ENCODE peak calls at places on chromosomes 7 and 10, in four cellular contexts. A is naive thymus-derived CD4-positive, alpha-beta T cell; P is WERI-Rb-1; H is GM23248. V is an unnamed sample.

GRCh38 chr10:22624289-22624738 is 90.1 kb downstream of the PIP4K2A start:
- DNase-seq in H (peak; percentile 84), P (no peak), A (no peak), V (no peak)

GRCh38 chr10:87973635-87974034 is 110.2 kb downstream of the PTEN start:
- DNase-seq in P (no peak), A (no peak), H (peak; percentile 39), V (no peak)

GRCh38 chr10:113578766-113579165 is 25.9 kb downstream of the HABP2 start:
- DNase-seq in H (no peak), A (no peak), P (no peak), V (no peak)

GRCh38 chr10:52740913-52741675 is 31.5 kb downstream of the MBL2 start:
- DNase-seq in H (peak; percentile 37), P (peak; percentile 28), A (no peak), V (no peak)

GRCh38 chr10:30027057-30028005 is 32.1 kb downstream of the JCAD start:
- DNase-seq in A (peak; percentile 63), P (no peak), H (no peak), V (peak; percentile 77)

GRCh38 chr10:124222298-124223000 is 129.1 kb upstream of the CHST15 start:
- DNase-seq in P (no peak), A (no peak), H (no peak), V (no peak)

GRCh38 chr7:149125189-149125863 is 798 bp downstream of the ZNF425 start:
- DNase-seq in P (no peak), H (peak; percentile 41), A (no peak), V (no peak)

GRCh38 chr10:14102056-14102455 is 228.7 kb downstream of the FRMD4A start:
- DNase-seq in H (peak; percentile 32), P (peak; percentile 27), A (no peak), V (no peak)

GRCh38 chr7:127578036-127578684 is 7.2 kb downstream of the GCC1 start:
- DNase-seq in P (peak; percentile 16), A (no peak), H (peak; percentile 53), V (no peak)

GRCh38 chr7:53642361-53642760 is 606.9 kb downstream of the POM121L12 start:
- DNase-seq in P (no peak), H (no peak), A (no peak), V (no peak)

GRCh38 chr7:66957595-66958290 is 36.7 kb downstream of the TMEM248 start:
- DNase-seq in H (peak; percentile 29), A (no peak), P (peak; percentile 28), V (no peak)

GRCh38 chr10:110992011-110992800 is 72.8 kb downstream of the SHOC2 start:
- DNase-seq in A (no peak), H (peak; percentile 36), P (no peak), V (no peak)

GRCh38 chr7:6237730-6238129 is 34.7 kb downstream of the CYTH3 start:
- DNase-seq in P (no peak), A (no peak), H (no peak), V (no peak)

GRCh38 chr7:1700536-1701333 is 30.7 kb downstream of the ELFN1 start:
- DNase-seq in P (peak; percentile 4), A (no peak), H (no peak), V (peak; percentile 40)

GRCh38 chr10:97722980-97723379 is 9.4 kb downstream of the MARVELD1 start:
- DNase-seq in H (peak; percentile 21), A (no peak), P (no peak), V (no peak)

GRCh38 chr7:13282377-13282980 is 595.0 kb downstream of the ARL4A start:
- DNase-seq in A (no peak), H (peak; percentile 73), P (no peak), V (no peak)

GRCh38 chr7:107830410-107830809 is 27.4 kb upstream of the SLC26A3 start:
- DNase-seq in P (no peak), H (no peak), A (no peak), V (no peak)

GRCh38 chr7:148334959-148335577 is 255.5 kb upstream of the C7orf33 start:
- DNase-seq in H (no peak), P (peak; percentile 81), A (no peak), V (no peak)

GRCh38 chr7:106626376-106627293 is 34.3 kb downstream of the CCDC71L start:
- DNase-seq in A (no peak), H (no peak), P (no peak), V (no peak)

GRCh38 chr10:27190508-27190907 is 35.4 kb downstream of the MASTL start:
- DNase-seq in P (no peak), H (peak; percentile 11), A (no peak), V (no peak)

GRCh38 chr10:79223346-79224048 is 123.8 kb upstream of the PPIF start:
- DNase-seq in P (no peak), H (no peak), A (no peak), V (peak; percentile 90)

GRCh38 chr7:20299647-20300312 is 30.9 kb upstream of the ITGB8 start:
- DNase-seq in A (no peak), H (peak; percentile 46), P (no peak), V (no peak)

GRCh38 chr7:16647435-16647960 is 1.5 kb downstream of the BZW2 start:
- DNase-seq in A (no peak), P (no peak), H (peak; percentile 42), V (no peak)

GRCh38 chr10:88232978-88233537 is 350.1 kb downstream of the RNLS start:
- DNase-seq in A (no peak), H (no peak), P (no peak), V (no peak)

GRCh38 chr7:99707096-99707495 is 27.3 kb upstream of the CYP3A5 start:
- DNase-seq in A (no peak), H (peak; percentile 38), P (no peak), V (no peak)

GRCh38 chr7:20574784-20575757 is 40.4 kb upstream of the ABCB5 start:
- DNase-seq in A (no peak), P (no peak), H (no peak), V (no peak)

GRCh38 chr10:4053940-4054339 is 268.9 kb upstream of the KLF6 start:
- DNase-seq in P (no peak), H (no peak), A (no peak), V (no peak)

GRCh38 chr7:106774768-106775551 is 90.1 kb upstream of the PIK3CG start:
- DNase-seq in H (peak; percentile 64), A (no peak), P (no peak), V (no peak)

GRCh38 chr7:7869036-7869435 is 99.6 kb upstream of the GLCCI1 start:
- DNase-seq in P (no peak), A (no peak), H (no peak), V (no peak)

GRCh38 chr10:15739437-15739970 is 19.8 kb upstream of the ITGA8 start:
- DNase-seq in P (no peak), H (no peak), A (no peak), V (no peak)

GRCh38 chr10:92440578-92440977 is 133.3 kb downstream of the IDE start:
- DNase-seq in P (no peak), H (no peak), A (no peak), V (no peak)

GRCh38 chr7:1706381-1706720 is 36.3 kb downstream of the ELFN1 start:
- DNase-seq in P (peak; percentile 3), A (no peak), H (no peak), V (peak; percentile 43)

GRCh38 chr7:110964770-110965169 is 126.2 kb upstream of the LRRN3 start:
- DNase-seq in H (no peak), A (no peak), P (no peak), V (no peak)

GRCh38 chr7:64574481-64575159 is 11.7 kb upstream of the ZNF680 start:
- DNase-seq in P (no peak), A (no peak), H (peak; percentile 67), V (no peak)

GRCh38 chr10:124292911-124293640 is 125.6 kb downstream of the OAT start:
- DNase-seq in P (no peak), A (no peak), H (no peak), V (peak; percentile 20)

GRCh38 chr10:34335960-34336359 is 479.1 kb downstream of the PARD3 start:
- DNase-seq in H (no peak), P (no peak), A (no peak), V (no peak)

GRCh38 chr10:93703841-93704240 is 1.4 kb upstream of the FRA10AC1 start:
- DNase-seq in P (no peak), H (no peak), A (no peak), V (no peak)

GRCh38 chr7:29548823-29549222 is 14.8 kb upstream of the PRR15 start:
- DNase-seq in P (no peak), H (no peak), A (no peak), V (no peak)

GRCh38 chr7:86837235-86837634 is 193.5 kb downstream of the GRM3 start:
- DNase-seq in A (no peak), H (no peak), P (no peak), V (no peak)

DNA sequence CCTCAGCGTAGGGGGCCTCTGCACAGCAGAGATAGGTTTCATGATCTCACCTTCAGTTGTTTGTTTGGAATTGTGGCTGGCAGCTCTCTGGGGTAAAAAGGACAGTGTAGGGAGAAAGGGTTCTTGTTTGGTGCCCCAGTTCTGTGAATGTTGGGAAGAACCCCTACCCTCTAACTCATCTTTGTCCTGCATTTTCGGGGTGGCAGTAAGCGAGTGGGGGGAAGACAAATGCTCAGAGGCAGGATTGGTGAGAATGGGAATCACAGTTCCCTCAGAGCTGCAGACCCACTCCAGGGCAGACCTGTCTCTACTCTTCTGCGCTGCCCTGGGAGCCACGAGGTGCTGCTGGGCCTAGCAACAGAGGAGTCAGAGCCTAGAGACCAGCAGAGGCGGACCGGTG is 1.8 kb upstream of the LBX1 start:
- DNase-seq in A (no peak), P (no peak), H (no peak), V (no peak)
- H3K27me3 ChIP-seq in A (peaks cover 40% of the 10 kb centered on the region), P (no peaks in the 10 kb centered on the region), H (peaks cover 93% of the 10 kb centered on the region), V (peaks cover 99% of the 10 kb centered on the region)

GRCh38 chr7:124764847-124765400 is 668 bp downstream of the GPR37 start:
- DNase-seq in A (peak; percentile 11), H (no peak), P (peak; percentile 34), V (peak; percentile 64)
- H3K4me3 ChIP-seq in A (peak overlapping the region; percentile 19), H (peak overlapping the region; percentile 54), P (peak overlapping the region; percentile 68), V (peak overlapping the region; percentile 50)

DNA sequence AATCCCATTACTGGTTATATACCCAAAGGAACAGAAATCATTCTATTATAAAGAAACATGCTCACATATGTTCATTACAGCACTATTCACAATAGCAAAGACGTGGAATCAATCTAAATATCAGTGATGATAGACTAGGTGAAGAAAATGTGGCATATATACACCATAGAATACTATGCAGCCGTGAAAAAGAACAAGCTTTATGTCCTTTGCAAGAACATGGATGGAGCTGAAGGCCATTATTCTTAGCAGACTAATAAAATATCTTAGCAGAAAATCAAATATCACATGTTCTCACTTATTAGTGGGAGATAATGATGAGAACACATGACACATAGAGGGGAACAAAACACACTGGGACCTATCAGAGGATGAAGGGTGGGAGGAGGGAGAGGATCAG is 38.8 kb downstream of the CAPZA2 start:
- DNase-seq in P (no peak), H (no peak), A (no peak), V (no peak)
- H3K36me3 ChIP-seq in P (peaks cover 15% of the 10 kb centered on the region), H (peaks cover 51% of the 10 kb centered on the region), A (peaks cover 8% of the 10 kb centered on the region), V (peaks cover 70% of the 10 kb centered on the region)

GRCh38 chr7:25882151-25882773 is 269.7 kb upstream of the NFE2L3 start:
- DNase-seq in H (no peak), A (no peak), P (no peak), V (no peak)
- H3K27me3 ChIP-seq in H (peaks cover 53% of the 10 kb centered on the region), A (no peaks in the 10 kb centered on the region), P (no peaks in the 10 kb centered on the region), V (peaks cover 55% of the 10 kb centered on the region)

V was measured in upper lobe of right lung.